ENCODE peak calls at places on chromosomes 2 and 18, in ten cellular contexts. Q is astrocyte of the spinal cord; R is glomerular endothelial cell; D is astrocyte of the cerebellum; Z is LoVo; I is putamen; E is stimulated activated naive CD4-positive, alpha-beta T cell treated with Interleukin-2 at 50 U/mL for 16 hours; P is activated naive CD4-positive, alpha-beta T cell; G is heart left ventricle; H is stimulated activated CD4-positive, alpha-beta T cell treated with anti-CD3 and anti-CD28 coated beads, Interleukin-2, amount 100 ng/mL, for 4 hours. N is an unnamed sample.

GRCh38 chr18:48800479-48800876 is 150.3 kb downstream of the SMAD7 start:
- DNase-seq in H (no peak), D (no peak), R (no peak), G (peak), P (no peak), Q (no peak), Z (no peak), I (no peak), E (no peak), N (no peak)

GRCh38 chr2:152409691-152410597 is 75.0 kb downstream of the FMNL2 start:
- DNase-seq in Z (no peak), P (no peak), I (no peak), H (no peak), R (no peak), G (no peak), E (no peak), Q (peak), D (peak), N (peak)

GRCh38 chr2:190365499-190366204 is 22.3 kb downstream of the INPP1 start:
- DNase-seq in R (no peak), E (no peak), G (no peak), Z (no peak), D (no peak), Q (no peak), P (no peak), I (no peak), H (no peak), N (no peak)

GRCh38 chr2:40642726-40643125 is 190.8 kb upstream of the SLC8A1 start:
- DNase-seq in P (no peak), Q (no peak), H (no peak), G (no peak), D (no peak), E (no peak), Z (no peak), I (no peak), R (no peak), N (no peak)

GRCh38 chr2:72993147-72993546 is 75.8 kb downstream of the EMX1 start:
- DNase-seq in G (no peak), Q (peak), R (no peak), H (peak), D (no peak), E (no peak), Z (peak), P (no peak), I (no peak), N (peak)

GRCh38 chr2:48855142-48855541 is 99.6 kb upstream of the LHCGR start:
- DNase-seq in P (no peak), Z (no peak), H (no peak), Q (no peak), D (no peak), R (no peak), E (no peak), I (no peak), G (no peak), N (peak)

GRCh38 chr2:19356545-19357382 is 1.7 kb downstream of the OSR1 start:
- DNase-seq in G (no peak), R (no peak), D (no peak), Z (no peak), E (no peak), I (no peak), P (no peak), H (no peak), Q (peak), N (peak)

GRCh38 chr2:17768894-17769293 is 15.0 kb downstream of the GEN1 start:
- DNase-seq in Z (no peak), R (no peak), P (no peak), Q (no peak), I (no peak), G (no peak), E (no peak), D (no peak), H (no peak), N (no peak)

GRCh38 chr18:76465630-76466409 is 29.2 kb downstream of the ZNF516 start:
- DNase-seq in D (no peak), I (no peak), E (no peak), Q (no peak), R (no peak), Z (no peak), H (no peak), P (no peak), G (no peak), N (no peak)

GRCh38 chr2:120858361-120858760 is 122.7 kb downstream of the GLI2 start:
- DNase-seq in I (peak), R (no peak), H (no peak), P (no peak), Z (no peak), G (no peak), Q (no peak), E (no peak), D (no peak), N (no peak)